ENCODE peak calls at places on chromosome 20, in four cellular contexts. Q is effector CD8-positive, alpha-beta T cell; G is stimulated activated CD8-positive, alpha-beta memory T cell treated with anti-CD3 and anti-CD28 coated beads, Interleukin-7, amount 100 ng/mL, for 1 hour; F is fibroblast of villous mesenchyme. W is an unnamed sample.
A peak's percentile ranks its signal among the peaks of the same experiment; 100 is the strongest.

GRCh38 chr20:20009784-20010253 is 7.3 kb upstream of the NAA20 start:
- DNase-seq in G (no peak), F (no peak), Q (no peak), W (no peak)

GRCh38 chr20:62020935-62021701 is 44.6 kb downstream of the TAF4 start:
- DNase-seq in Q (no peak), G (no peak), F (peak; percentile 23), W (no peak)

GRCh38 chr20:44765647-44766367 is 20.1 kb downstream of the KCNK15 start:
- DNase-seq in G (no peak), F (no peak), Q (no peak), W (no peak)

GRCh38 chr20:9663423-9663822 is 149.0 kb downstream of the LAMP5 start:
- DNase-seq in G (no peak), F (no peak), Q (no peak), W (no peak)

GRCh38 chr20:34525709-34526416 is 9.6 kb downstream of the DYNLRB1 start:
- DNase-seq in Q (no peak), G (no peak), F (peak; percentile 98), W (no peak)

GRCh38 chr20:40643891-40644290 is 45.1 kb downstream of the MAFB start:
- DNase-seq in G (no peak), F (no peak), Q (no peak), W (no peak)

GRCh38 chr20:46012926-46013825 is 4.5 kb downstream of the MMP9 start:
- DNase-seq in G (no peak), Q (no peak), F (no peak), W (no peak)

GRCh38 chr20:61558726-61559125 is 306.7 kb downstream of the CDH4 start:
- DNase-seq in Q (no peak), G (no peak), F (no peak), W (no peak)

W was measured in central memory CD8-positive, alpha-beta T cell.